ENCODE peak calls at places on chromosomes 2 and 18, in four cellular contexts. C is fibroblast of the aortic adventitia; N is glutamatergic neuron; H is CD4-positive, alpha-beta T cell. F is an unnamed sample.

GRCh38 chr18:58942486-58942885 is 77.8 kb downstream of the ZNF532 start:
- DNase-seq in N (no peak), C (peak; percentile 17), H (no peak), F (no peak)

GRCh38 chr18:6962571-6963451 is 154.8 kb downstream of the LAMA1 start:
- DNase-seq in C (no peak), H (no peak), N (no peak), F (no peak)

GRCh38 chr2:110115291-110116032 is at the start of gene MALL:
- DNase-seq in C (peak; percentile 60), H (no peak), N (peak; percentile 47), F (peak; percentile 16)

GRCh38 chr2:216344958-216345315 is 27.3 kb downstream of the MARCHF4 start:
- DNase-seq in N (no peak), H (no peak), C (no peak), F (no peak)

GRCh38 chr2:38668787-38669479 is 3.0 kb downstream of the GALM start:
- DNase-seq in H (no peak), C (no peak), N (no peak), F (no peak)

GRCh38 chr18:74256190-74256589 is 35.6 kb downstream of the CYB5A start:
- DNase-seq in H (no peak), C (no peak), N (peak; percentile 68), F (no peak)

GRCh38 chr18:21634588-21635199 is 22.6 kb downstream of the SNRPD1 start:
- DNase-seq in N (no peak), H (no peak), C (no peak), F (no peak)

GRCh38 chr2:183035298-183035953 is 2.8 kb downstream of the NCKAP1 start:
- DNase-seq in N (no peak), C (peak; percentile 83), H (no peak), F (no peak)

GRCh38 chr18:1779587-1779986 is 791.7 kb downstream of the METTL4 start:
- DNase-seq in H (no peak), N (no peak), C (no peak), F (no peak)

GRCh38 chr2:41706261-41706660 is 341.6 kb upstream of the PKDCC start:
- DNase-seq in C (no peak), N (no peak), H (no peak), F (no peak)

GRCh38 chr18:43934322-43935050 is 657.2 kb upstream of the SYT4 start:
- DNase-seq in N (no peak), C (peak; percentile 3), H (no peak), F (no peak)

GRCh38 chr18:36424741-36425142 is 127.2 kb downstream of the FHOD3 start:
- DNase-seq in N (no peak), C (no peak), H (no peak), F (no peak)

GRCh38 chr2:158722266-158723105 is 72.6 kb upstream of the DAPL1 start:
- DNase-seq in H (no peak), N (no peak), C (no peak), F (no peak)

GRCh38 chr18:26818461-26818860 is 47.0 kb downstream of the AQP4 start:
- DNase-seq in N (no peak), C (no peak), H (no peak), F (no peak)

GRCh38 chr2:62663443-62663842 is 42.1 kb upstream of the EHBP1 start:
- DNase-seq in N (no peak), C (peak; percentile 99), H (no peak), F (no peak)

GRCh38 chr2:234292205-234292954 is 204.5 kb downstream of the ARL4C start:
- DNase-seq in N (no peak), H (peak; percentile 79), C (peak; percentile 68), F (no peak)

GRCh38 chr18:75531851-75532241 is 104.3 kb upstream of the SMIM21 start:
- DNase-seq in N (no peak), H (no peak), C (no peak), F (no peak)

GRCh38 chr18:55064760-55065159 is 105.5 kb upstream of the CCDC68 start:
- DNase-seq in C (no peak), H (no peak), N (no peak), F (no peak)
- TF ChIP-seq CTCF in C (no peak), H (no peak), N (no peak), F (no peak)

DNA sequence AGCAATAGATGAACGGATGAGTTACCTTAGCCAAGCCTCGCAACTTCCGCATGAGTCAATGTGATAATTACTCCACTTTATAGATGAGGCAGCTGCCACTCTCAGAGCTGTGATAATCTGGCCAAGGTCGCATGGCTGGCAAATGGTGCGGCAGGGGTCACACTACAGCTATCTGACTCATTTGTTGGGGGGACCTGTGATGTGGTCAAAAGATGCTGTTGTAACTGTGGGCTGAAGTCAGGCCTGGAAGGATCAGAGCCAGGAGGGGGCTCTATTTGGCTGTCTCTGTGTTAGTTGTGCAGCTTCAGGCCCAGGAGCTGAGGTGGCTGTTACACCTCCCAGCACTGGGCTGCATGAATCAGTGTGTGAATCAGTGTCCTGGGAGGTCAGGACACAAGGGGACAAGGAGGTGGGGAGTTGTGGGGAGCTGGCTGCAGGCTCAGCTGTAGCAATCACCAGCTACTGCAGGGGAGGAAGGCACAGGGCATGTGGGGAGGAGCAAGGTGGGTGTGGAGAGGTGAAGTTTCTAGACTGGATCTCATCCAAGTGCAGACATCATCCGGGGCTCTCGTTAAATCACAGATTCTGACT is 33.1 kb downstream of the NGEF start:
- DNase-seq in C (peak; percentile 53), N (no peak), H (no peak), F (no peak)
- TF ChIP-seq CTCF in C (peak; percentile 13), N (no peak), H (no peak), F (no peak)

DNA sequence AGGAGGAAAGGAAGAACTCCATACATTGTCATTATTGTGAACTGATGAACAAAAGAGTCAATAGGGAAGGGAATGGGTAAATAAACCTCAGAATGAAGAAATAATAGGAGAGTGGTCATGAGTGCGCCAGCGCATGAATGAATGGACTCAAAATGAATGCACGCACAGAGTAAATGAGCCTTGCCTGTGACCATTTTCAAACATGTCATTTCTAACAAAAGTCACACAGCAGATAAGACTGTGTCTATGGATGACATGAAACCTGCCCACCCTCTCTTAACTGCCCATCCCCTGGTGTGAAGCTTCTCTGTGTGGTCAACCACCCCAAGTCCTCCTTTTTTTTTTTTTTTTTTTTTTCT is 121.1 kb upstream of the TEX51 start:
- DNase-seq in C (no peak), H (no peak), N (no peak), F (no peak)
- TF ChIP-seq CTCF in C (no peak), H (no peak), N (no peak), F (no peak)

GRCh38 chr2:59932341-59932740 is 621.1 kb downstream of the BCL11A start:
- DNase-seq in C (no peak), H (no peak), N (no peak), F (no peak)
- TF ChIP-seq CTCF in C (no peak), H (no peak), N (no peak), F (no peak)

GRCh38 chr18:24443870-24444269 is 16.6 kb upstream of the HRH4 start:
- DNase-seq in C (no peak), N (no peak), H (no peak), F (no peak)

GRCh38 chr18:24446453-24446852 is 14.0 kb upstream of the HRH4 start:
- DNase-seq in N (no peak), H (no peak), C (no peak), F (no peak)

GRCh38 chr18:24447961-24448360 is 12.5 kb upstream of the HRH4 start:
- DNase-seq in N (no peak), C (no peak), H (no peak), F (no peak)

DNA sequence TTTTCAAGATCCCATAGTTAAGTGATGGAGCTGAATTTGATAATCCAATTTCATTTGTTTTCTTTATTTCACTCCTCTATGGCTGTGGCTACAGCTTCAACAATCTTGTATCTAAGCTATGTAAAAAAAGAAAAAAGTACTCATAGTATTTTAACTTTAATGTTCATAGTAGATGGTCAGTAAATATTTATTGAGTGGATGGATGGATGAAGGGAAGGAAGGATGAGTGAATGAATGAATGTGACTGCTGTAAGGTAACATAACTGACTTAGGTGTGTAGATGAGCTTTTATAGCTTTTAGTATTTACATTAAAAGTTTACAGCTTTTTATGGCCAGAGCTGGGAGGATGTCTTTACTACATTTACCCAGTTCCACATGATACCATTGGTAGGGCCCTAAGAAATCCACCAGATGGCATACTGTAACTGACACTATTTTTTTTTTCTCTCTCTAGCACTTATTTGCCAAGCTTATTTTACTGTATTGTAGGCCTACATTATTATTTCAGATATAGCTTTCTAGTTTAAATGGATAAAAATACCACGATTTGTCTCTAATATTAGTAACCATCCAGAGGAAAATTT is 13.4 kb upstream of the HRH4 start:
- DNase-seq in N (no peak), H (no peak), C (peak; percentile 4), F (no peak)
- TF ChIP-seq CTCF in N (no peak), H (no peak), C (no peak), F (no peak)

GRCh38 chr18:63741769-63742168 is 33.4 kb upstream of the SERPINB7 start:
- DNase-seq in C (peak; percentile 52), H (no peak), N (no peak), F (no peak)
- TF ChIP-seq CTCF in C (peak; percentile 51), H (no peak), N (no peak), F (no peak)

GRCh38 chr2:236505071-236505470 is 64.6 kb upstream of the ACKR3 start:
- DNase-seq in C (peak; percentile 65), N (no peak), H (no peak), F (no peak)

GRCh38 chr2:236501026-236501425 is 68.6 kb upstream of the ACKR3 start:
- DNase-seq in H (no peak), C (no peak), N (no peak), F (no peak)

GRCh38 chr2:236503583-236503982 is 66.0 kb upstream of the ACKR3 start:
- DNase-seq in C (no peak), H (no peak), N (no peak), F (no peak)

GRCh38 chr2:236501531-236501930 is 68.1 kb upstream of the ACKR3 start:
- DNase-seq in H (no peak), C (no peak), N (no peak), F (no peak)

GRCh38 chr2:236503100-236503499 is 66.5 kb upstream of the ACKR3 start:
- DNase-seq in C (no peak), H (no peak), N (no peak), F (peak; percentile 15)
- TF ChIP-seq CTCF in C (peak; percentile 27), H (no peak), N (no peak), F (no peak)

DNA sequence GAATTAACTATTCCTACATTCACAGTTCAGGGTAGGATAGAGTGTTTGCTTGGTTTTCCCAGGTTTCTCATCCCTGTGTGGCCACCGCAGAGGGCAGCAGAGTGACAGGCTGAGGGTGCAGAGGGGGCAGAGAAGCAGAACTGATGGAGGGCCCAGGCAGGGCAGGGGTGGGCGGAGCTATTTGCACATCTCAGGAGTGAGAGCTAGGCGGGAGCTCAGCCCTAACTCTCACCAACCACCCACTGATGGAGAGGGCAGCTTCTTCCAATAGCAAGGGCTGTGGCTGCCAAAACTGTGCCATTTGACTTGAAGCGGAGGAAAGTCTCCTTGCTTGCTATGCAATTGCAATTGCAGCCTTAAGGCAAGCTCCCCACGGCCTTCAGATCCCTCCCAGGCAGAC is 12.0 kb upstream of the DARS1 start:
- DNase-seq in H (no peak), C (no peak), N (peak; percentile 76), F (peak; percentile 53)
- TF ChIP-seq CTCF in H (no peak), C (no peak), N (no peak), F (no peak)